ENCODE peak calls at places on chromosome 12, in four cellular contexts. One of them, this sample, is unnamed.

GRCh38 chr12:51913071-51914033 is 6.0 kb downstream of the ACVRL1 start:
- DNase-seq in dorsolateral prefrontal cortex: no peak
- DNase-seq in fibroblast of the aortic adventitia: no peak
- DNase-seq in body of pancreas: no peak
- DNase-seq in this sample: no peak

GRCh38 chr12:26373606-26374495 is 178.5 kb downstream of the SSPN start:
- DNase-seq in dorsolateral prefrontal cortex: no peak
- DNase-seq in fibroblast of the aortic adventitia: no peak
- DNase-seq in body of pancreas: no peak
- DNase-seq in this sample: no peak

GRCh38 chr12:82383930-82384513 is 25.7 kb downstream of the METTL25 start:
- DNase-seq in dorsolateral prefrontal cortex: no peak
- DNase-seq in fibroblast of the aortic adventitia: peak
- DNase-seq in body of pancreas: no peak
- DNase-seq in this sample: no peak

GRCh38 chr12:12705833-12706520 is 10.0 kb upstream of the GPR19 start:
- DNase-seq in dorsolateral prefrontal cortex: no peak
- DNase-seq in fibroblast of the aortic adventitia: no peak
- DNase-seq in body of pancreas: no peak
- DNase-seq in this sample: no peak

GRCh38 chr12:87836190-87836589 is 193.0 kb downstream of the C12orf50 start:
- DNase-seq in dorsolateral prefrontal cortex: no peak
- DNase-seq in fibroblast of the aortic adventitia: no peak
- DNase-seq in body of pancreas: no peak
- DNase-seq in this sample: no peak

GRCh38 chr12:104557488-104558195 is 100.9 kb downstream of the CHST11 start:
- DNase-seq in dorsolateral prefrontal cortex: no peak
- DNase-seq in fibroblast of the aortic adventitia: no peak
- DNase-seq in body of pancreas: no peak
- DNase-seq in this sample: no peak

GRCh38 chr12:46371718-46372130 is 849 bp downstream of the SLC38A2 start:
- DNase-seq in dorsolateral prefrontal cortex: peak
- DNase-seq in fibroblast of the aortic adventitia: peak
- DNase-seq in body of pancreas: peak
- DNase-seq in this sample: no peak

GRCh38 chr12:62803756-62804155 is 131.2 kb downstream of the PPM1H start:
- DNase-seq in dorsolateral prefrontal cortex: no peak
- DNase-seq in fibroblast of the aortic adventitia: no peak
- DNase-seq in body of pancreas: no peak
- DNase-seq in this sample: no peak

GRCh38 chr12:49043856-49044258 is 16.7 kb downstream of the KMT2D start:
- DNase-seq in dorsolateral prefrontal cortex: peak
- DNase-seq in fibroblast of the aortic adventitia: peak
- DNase-seq in body of pancreas: peak
- DNase-seq in this sample: peak

GRCh38 chr12:28512876-28513275 is 322.6 kb downstream of the CCDC91 start:
- DNase-seq in dorsolateral prefrontal cortex: no peak
- DNase-seq in fibroblast of the aortic adventitia: no peak
- DNase-seq in body of pancreas: no peak
- DNase-seq in this sample: no peak

GRCh38 chr12:121955258-121956040 is 37.1 kb downstream of the CFAP251 start:
- DNase-seq in dorsolateral prefrontal cortex: no peak
- DNase-seq in fibroblast of the aortic adventitia: peak
- DNase-seq in body of pancreas: no peak
- DNase-seq in this sample: no peak

DNA sequence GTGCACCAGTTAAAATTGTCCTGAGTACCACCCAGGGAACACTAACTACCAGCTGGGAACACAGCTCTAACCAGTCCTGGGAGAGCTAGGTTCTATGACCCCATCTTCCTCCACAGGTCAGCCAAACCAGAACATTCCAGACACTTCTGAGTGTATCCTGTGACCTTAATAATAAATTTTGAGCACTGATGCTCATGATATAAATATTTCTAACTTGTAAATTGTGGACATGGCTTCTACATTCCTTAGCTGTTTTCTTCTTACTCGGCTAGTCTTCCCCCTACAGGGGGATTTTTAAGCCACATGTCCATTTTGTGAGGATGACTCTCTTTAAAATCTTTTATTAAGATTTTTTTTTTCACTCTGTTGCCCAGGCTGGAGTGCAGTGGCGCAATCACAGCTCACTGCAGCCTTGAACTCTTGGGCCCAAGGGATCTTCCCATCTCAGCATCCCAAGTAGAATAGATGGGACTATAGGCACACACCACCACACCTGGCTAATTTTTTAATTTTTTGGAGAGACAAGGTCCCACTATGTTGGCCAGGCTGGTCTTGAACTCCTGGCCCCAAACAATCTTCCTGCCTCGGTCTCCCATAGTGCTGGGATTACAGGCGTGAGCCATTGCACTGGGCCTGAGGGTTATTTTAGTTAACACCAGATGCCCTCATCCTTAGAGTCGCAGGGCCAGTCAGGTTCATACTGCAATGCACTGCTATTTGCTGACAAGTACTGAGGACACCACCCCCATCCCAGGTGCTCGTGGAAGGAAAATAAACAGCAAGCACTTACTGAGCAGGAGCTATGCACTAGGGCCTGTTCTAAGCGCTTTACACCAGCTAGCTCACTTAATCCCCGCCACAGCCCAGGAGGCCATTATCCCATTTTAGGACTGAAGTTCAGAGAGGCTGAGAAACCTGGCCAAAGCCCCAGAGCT is 142.6 kb upstream of the NCOR2 start:
- DNase-seq in dorsolateral prefrontal cortex: no peak
- DNase-seq in fibroblast of the aortic adventitia: peak
- DNase-seq in body of pancreas: no peak
- DNase-seq in this sample: no peak
- TF ChIP-seq CTCF in dorsolateral prefrontal cortex: no peak
- TF ChIP-seq CTCF in fibroblast of the aortic adventitia: peak
- TF ChIP-seq CTCF in body of pancreas: no peak
- TF ChIP-seq CTCF in this sample: no peak

DNA sequence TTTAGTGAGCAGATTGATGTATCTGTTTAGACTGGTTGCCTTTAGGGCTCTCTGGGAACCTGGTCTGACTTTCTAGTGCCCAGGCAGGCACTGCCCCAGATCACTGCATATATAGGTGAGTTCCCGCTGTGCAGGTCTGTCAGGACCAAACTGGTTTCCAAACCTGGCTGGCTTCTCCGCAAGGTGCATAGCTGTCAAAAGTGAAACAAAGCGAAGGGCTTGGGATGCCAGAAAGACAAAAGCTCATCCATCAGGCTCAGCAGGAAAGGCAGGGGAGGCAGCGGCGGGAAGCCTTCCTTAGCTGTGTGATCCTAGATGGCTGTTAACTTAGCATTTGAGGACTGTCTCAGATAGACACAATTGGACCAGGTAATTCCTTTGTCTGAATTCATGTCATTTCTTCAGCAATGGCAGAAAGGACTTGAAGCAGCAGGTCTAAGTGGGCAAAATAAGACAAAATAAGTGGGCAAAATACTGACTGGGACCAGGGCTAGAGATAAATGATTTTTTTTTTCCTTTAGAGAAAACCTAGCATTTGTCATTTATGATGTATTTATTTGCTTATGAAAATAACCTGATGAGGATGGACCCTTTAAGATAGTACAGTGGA is 128.6 kb upstream of the DYRK2 start:
- DNase-seq in dorsolateral prefrontal cortex: no peak
- DNase-seq in fibroblast of the aortic adventitia: no peak
- DNase-seq in body of pancreas: no peak
- DNase-seq in this sample: no peak
- TF ChIP-seq CTCF in dorsolateral prefrontal cortex: no peak
- TF ChIP-seq CTCF in fibroblast of the aortic adventitia: no peak
- TF ChIP-seq CTCF in body of pancreas: no peak
- TF ChIP-seq CTCF in this sample: no peak

DNA sequence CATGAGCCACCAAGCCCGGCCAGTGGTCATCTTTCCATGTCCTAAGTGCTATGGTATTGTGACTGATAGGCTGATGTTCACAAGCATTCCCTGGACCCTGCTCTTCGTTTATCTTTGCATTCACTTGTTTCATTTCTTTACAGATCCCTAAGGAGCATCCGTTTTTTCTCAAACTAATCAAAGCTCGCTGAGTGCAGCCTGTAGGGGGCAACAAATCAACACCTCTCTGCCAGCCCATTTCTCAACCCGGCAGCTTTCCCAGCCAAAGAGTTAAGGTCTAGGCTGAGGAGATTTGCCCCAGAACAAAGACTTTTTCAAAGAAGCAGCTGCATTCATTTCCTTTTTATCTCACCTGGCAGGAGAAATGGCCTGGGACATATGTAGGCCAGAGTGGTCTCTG is 12.1 kb downstream of the SIRT4 start:
- DNase-seq in dorsolateral prefrontal cortex: no peak
- DNase-seq in fibroblast of the aortic adventitia: no peak
- DNase-seq in body of pancreas: no peak
- DNase-seq in this sample: peak
- TF ChIP-seq CTCF in dorsolateral prefrontal cortex: no peak
- TF ChIP-seq CTCF in fibroblast of the aortic adventitia: no peak
- TF ChIP-seq CTCF in body of pancreas: peak
- TF ChIP-seq CTCF in this sample: peak

GRCh38 chr12:57593187-57593586 is 2.2 kb downstream of the PIP4K2C start:
- DNase-seq in dorsolateral prefrontal cortex: no peak
- DNase-seq in fibroblast of the aortic adventitia: no peak
- DNase-seq in body of pancreas: no peak
- DNase-seq in this sample: no peak
- TF ChIP-seq CTCF in dorsolateral prefrontal cortex: no peak
- TF ChIP-seq CTCF in fibroblast of the aortic adventitia: no peak
- TF ChIP-seq CTCF in body of pancreas: no peak
- TF ChIP-seq CTCF in this sample: no peak

This sample was measured in glutamatergic neuron.